ENCODE peak calls at places on chromosomes 1 and 21, in six cellular contexts. One of them, this sample, is unnamed.

GRCh38 chr21:42733037-42733632 is 79.7 kb downstream of the PDE9A start:
- DNase-seq in ovary: no peak
- DNase-seq in GM23338: peak; percentile 28
- DNase-seq in cardiac muscle cell: no peak
- DNase-seq in stomach: no peak
- DNase-seq in OCI-LY7: no peak
- DNase-seq in this sample: no peak

GRCh38 chr1:169371400-169371799 is 3.4 kb downstream of the BLZF1 start:
- DNase-seq in GM23338: no peak
- DNase-seq in ovary: no peak
- DNase-seq in OCI-LY7: peak; percentile 14
- DNase-seq in stomach: no peak
- DNase-seq in cardiac muscle cell: no peak
- DNase-seq in this sample: no peak

GRCh38 chr1:158246650-158247049 is 7.6 kb upstream of the CD1A start:
- DNase-seq in GM23338: peak; percentile 20
- DNase-seq in ovary: no peak
- DNase-seq in OCI-LY7: peak; percentile 62
- DNase-seq in cardiac muscle cell: peak; percentile 21
- DNase-seq in stomach: no peak
- DNase-seq in this sample: no peak

GRCh38 chr1:37721565-37721964 is 29.2 kb downstream of the CDCA8 start:
- DNase-seq in OCI-LY7: no peak
- DNase-seq in ovary: no peak
- DNase-seq in cardiac muscle cell: no peak
- DNase-seq in GM23338: peak; percentile 47
- DNase-seq in stomach: no peak
- DNase-seq in this sample: no peak

GRCh38 chr1:225811622-225812487 is 1.9 kb downstream of the EPHX1 start:
- DNase-seq in GM23338: peak; percentile 80
- DNase-seq in cardiac muscle cell: no peak
- DNase-seq in ovary: no peak
- DNase-seq in stomach: no peak
- DNase-seq in OCI-LY7: no peak
- DNase-seq in this sample: no peak

GRCh38 chr1:178407662-178408061 is 89.1 kb downstream of the CLEC20A start:
- DNase-seq in OCI-LY7: no peak
- DNase-seq in GM23338: peak; percentile 38
- DNase-seq in stomach: no peak
- DNase-seq in ovary: no peak
- DNase-seq in cardiac muscle cell: peak; percentile 18
- DNase-seq in this sample: no peak

GRCh38 chr1:20413136-20413790 is 72.7 kb downstream of the CAMK2N1 start:
- DNase-seq in ovary: no peak
- DNase-seq in GM23338: no peak
- DNase-seq in OCI-LY7: no peak
- DNase-seq in cardiac muscle cell: no peak
- DNase-seq in stomach: no peak
- DNase-seq in this sample: no peak

GRCh38 chr21:44450402-44450801 is 4.9 kb upstream of the LRRC3 start:
- DNase-seq in stomach: no peak
- DNase-seq in GM23338: no peak
- DNase-seq in cardiac muscle cell: no peak
- DNase-seq in OCI-LY7: no peak
- DNase-seq in ovary: no peak
- DNase-seq in this sample: no peak

GRCh38 chr1:35580949-35581388 is 7.9 kb downstream of the TFAP2E start:
- DNase-seq in OCI-LY7: no peak
- DNase-seq in ovary: no peak
- DNase-seq in stomach: no peak
- DNase-seq in cardiac muscle cell: no peak
- DNase-seq in GM23338: no peak
- DNase-seq in this sample: no peak

GRCh38 chr1:27342778-27343638 is 1.2 kb downstream of the SYTL1 start:
- DNase-seq in GM23338: no peak
- DNase-seq in ovary: no peak
- DNase-seq in stomach: peak; percentile 81
- DNase-seq in cardiac muscle cell: no peak
- DNase-seq in OCI-LY7: peak; percentile 76
- DNase-seq in this sample: no peak

GRCh38 chr1:17347769-17348592 is 24.0 kb upstream of the PADI6 start:
- DNase-seq in OCI-LY7: no peak
- DNase-seq in cardiac muscle cell: peak; percentile 36
- DNase-seq in stomach: no peak
- DNase-seq in ovary: no peak
- DNase-seq in GM23338: no peak
- DNase-seq in this sample: peak; percentile 42

GRCh38 chr1:64215576-64215975 is 12.2 kb downstream of the UBE2U start:
- DNase-seq in cardiac muscle cell: no peak
- DNase-seq in ovary: no peak
- DNase-seq in OCI-LY7: no peak
- DNase-seq in GM23338: no peak
- DNase-seq in stomach: no peak
- DNase-seq in this sample: no peak

GRCh38 chr1:47914218-47914937 is 82.8 kb downstream of the TRABD2B start:
- DNase-seq in cardiac muscle cell: no peak
- DNase-seq in OCI-LY7: no peak
- DNase-seq in GM23338: no peak
- DNase-seq in stomach: no peak
- DNase-seq in ovary: no peak
- DNase-seq in this sample: no peak

GRCh38 chr1:245822997-245823396 is 668.2 kb downstream of the KIF26B start:
- DNase-seq in ovary: no peak
- DNase-seq in GM23338: no peak
- DNase-seq in stomach: no peak
- DNase-seq in OCI-LY7: no peak
- DNase-seq in cardiac muscle cell: peak; percentile 95
- DNase-seq in this sample: no peak

GRCh38 chr1:161198206-161198876 is 513 bp downstream of the ADAMTS4 start:
- DNase-seq in stomach: no peak
- DNase-seq in OCI-LY7: no peak
- DNase-seq in ovary: peak; percentile 50
- DNase-seq in cardiac muscle cell: peak; percentile 57
- DNase-seq in GM23338: peak; percentile 87
- DNase-seq in this sample: no peak

GRCh38 chr1:101148987-101149386 is 87.8 kb upstream of the S1PR1 start:
- DNase-seq in GM23338: no peak
- DNase-seq in OCI-LY7: no peak
- DNase-seq in ovary: no peak
- DNase-seq in cardiac muscle cell: peak; percentile 44
- DNase-seq in stomach: no peak
- DNase-seq in this sample: no peak

GRCh38 chr1:202952818-202953217 is 5.3 kb downstream of the ADIPOR1 start:
- DNase-seq in ovary: no peak
- DNase-seq in stomach: no peak
- DNase-seq in cardiac muscle cell: peak; percentile 88
- DNase-seq in GM23338: no peak
- DNase-seq in OCI-LY7: no peak
- DNase-seq in this sample: peak; percentile 71

GRCh38 chr1:17594026-17594425 is 54.5 kb downstream of the ARHGEF10L start:
- DNase-seq in cardiac muscle cell: no peak
- DNase-seq in GM23338: no peak
- DNase-seq in stomach: no peak
- DNase-seq in OCI-LY7: no peak
- DNase-seq in ovary: no peak
- DNase-seq in this sample: no peak

GRCh38 chr1:183685112-183685713 is 32.1 kb upstream of the APOBEC4 start:
- DNase-seq in GM23338: peak; percentile 87
- DNase-seq in OCI-LY7: peak; percentile 69
- DNase-seq in ovary: no peak
- DNase-seq in stomach: peak; percentile 30
- DNase-seq in cardiac muscle cell: peak; percentile 75
- DNase-seq in this sample: no peak

GRCh38 chr1:155219592-155220031 is 11.1 kb downstream of the MTX1 start:
- DNase-seq in cardiac muscle cell: peak; percentile 40
- DNase-seq in GM23338: peak; percentile 73
- DNase-seq in OCI-LY7: peak; percentile 51
- DNase-seq in ovary: peak; percentile 45
- DNase-seq in stomach: no peak
- DNase-seq in this sample: no peak

GRCh38 chr1:77282866-77283539 is 1.2 kb downstream of the AK5 start:
- DNase-seq in cardiac muscle cell: peak; percentile 23
- DNase-seq in ovary: no peak
- DNase-seq in OCI-LY7: no peak
- DNase-seq in GM23338: peak; percentile 85
- DNase-seq in stomach: no peak
- DNase-seq in this sample: no peak

GRCh38 chr21:44519346-44520325 is 20.4 kb downstream of the KRTAP10-1 start:
- DNase-seq in OCI-LY7: no peak
- DNase-seq in GM23338: no peak
- DNase-seq in ovary: no peak
- DNase-seq in stomach: no peak
- DNase-seq in cardiac muscle cell: no peak
- DNase-seq in this sample: no peak

DNA sequence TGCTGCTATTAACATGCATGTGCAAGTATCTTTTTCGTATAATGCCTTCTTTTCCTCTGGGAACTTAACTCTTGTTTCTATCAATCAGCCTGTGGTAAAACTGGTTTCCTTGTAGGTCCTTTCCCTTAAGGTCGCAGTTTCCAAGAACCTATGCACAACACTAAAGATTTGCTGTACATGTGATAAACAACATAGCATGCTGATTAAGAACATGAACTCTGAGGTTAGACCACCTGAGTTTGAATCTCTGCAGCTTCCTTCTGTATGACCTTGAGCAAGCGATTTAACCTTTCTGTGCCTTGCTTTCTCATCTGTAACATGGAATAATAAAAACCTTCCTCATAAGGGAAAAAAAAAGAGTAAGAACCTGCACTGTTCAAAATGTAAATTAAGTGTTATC is 186.4 kb downstream of the RYR2 start:
- DNase-seq in stomach: no peak
- DNase-seq in ovary: no peak
- DNase-seq in OCI-LY7: no peak
- DNase-seq in GM23338: no peak
- DNase-seq in cardiac muscle cell: no peak
- DNase-seq in this sample: no peak
- H3K27ac ChIP-seq in stomach: no peak overlapping the region
- H3K27ac ChIP-seq in ovary: no peak overlapping the region
- H3K27ac ChIP-seq in OCI-LY7: no peak overlapping the region
- H3K27ac ChIP-seq in GM23338: no peak overlapping the region
- H3K27ac ChIP-seq in cardiac muscle cell: no peak overlapping the region
- H3K27ac ChIP-seq in this sample: no peak overlapping the region

GRCh38 chr1:89999208-89999607 is 4.3 kb downstream of the ZNF326 start:
- DNase-seq in GM23338: no peak
- DNase-seq in OCI-LY7: no peak
- DNase-seq in ovary: no peak
- DNase-seq in stomach: no peak
- DNase-seq in cardiac muscle cell: no peak
- DNase-seq in this sample: no peak

GRCh38 chr1:89996415-89997110 is 1.7 kb downstream of the ZNF326 start:
- DNase-seq in GM23338: no peak
- DNase-seq in ovary: no peak
- DNase-seq in OCI-LY7: no peak
- DNase-seq in stomach: no peak
- DNase-seq in cardiac muscle cell: no peak
- DNase-seq in this sample: no peak

GRCh38 chr1:89999628-90000027 is 4.7 kb downstream of the ZNF326 start:
- DNase-seq in stomach: no peak
- DNase-seq in OCI-LY7: no peak
- DNase-seq in ovary: no peak
- DNase-seq in GM23338: no peak
- DNase-seq in cardiac muscle cell: no peak
- DNase-seq in this sample: no peak

GRCh38 chr1:89998306-89998705 is 3.4 kb downstream of the ZNF326 start:
- DNase-seq in cardiac muscle cell: no peak
- DNase-seq in OCI-LY7: no peak
- DNase-seq in ovary: no peak
- DNase-seq in GM23338: no peak
- DNase-seq in stomach: no peak
- DNase-seq in this sample: no peak

GRCh38 chr1:90000934-90001676 is 6.2 kb downstream of the ZNF326 start:
- DNase-seq in GM23338: peak; percentile 56
- DNase-seq in stomach: no peak
- DNase-seq in ovary: no peak
- DNase-seq in OCI-LY7: peak; percentile 36
- DNase-seq in cardiac muscle cell: no peak
- DNase-seq in this sample: no peak
- TF ChIP-seq CTCF in GM23338: peak; percentile 46
- TF ChIP-seq CTCF in stomach: no peak
- TF ChIP-seq CTCF in ovary: no peak
- TF ChIP-seq CTCF in OCI-LY7: peak; percentile 71
- TF ChIP-seq CTCF in cardiac muscle cell: no peak
- TF ChIP-seq CTCF in this sample: no peak

GRCh38 chr1:172450524-172450885 is 6.6 kb upstream of the PIGC start:
- DNase-seq in OCI-LY7: no peak
- DNase-seq in GM23338: no peak
- DNase-seq in stomach: no peak
- DNase-seq in cardiac muscle cell: no peak
- DNase-seq in ovary: no peak
- DNase-seq in this sample: no peak
- H3K27ac ChIP-seq in OCI-LY7: no peak overlapping the region
- H3K27ac ChIP-seq in GM23338: no peak overlapping the region
- H3K27ac ChIP-seq in stomach: peak overlapping the region; percentile 21
- H3K27ac ChIP-seq in cardiac muscle cell: peak overlapping the region; percentile 84
- H3K27ac ChIP-seq in ovary: no peak overlapping the region
- H3K27ac ChIP-seq in this sample: no peak overlapping the region

GRCh38 chr1:147892216-147892615 is 10.4 kb upstream of the GJA8 start:
- DNase-seq in ovary: no peak
- DNase-seq in GM23338: peak; percentile 28
- DNase-seq in OCI-LY7: peak; percentile 21
- DNase-seq in stomach: no peak
- DNase-seq in cardiac muscle cell: peak; percentile 11
- DNase-seq in this sample: no peak
- TF ChIP-seq CTCF in ovary: no peak
- TF ChIP-seq CTCF in GM23338: peak; percentile 60
- TF ChIP-seq CTCF in OCI-LY7: no peak
- TF ChIP-seq CTCF in stomach: no peak
- TF ChIP-seq CTCF in cardiac muscle cell: no peak
- TF ChIP-seq CTCF in this sample: no peak